ENCODE peak calls at places on chromosomes 1 and 21, in nine cellular contexts. H is breast epithelium, C is upper lobe of left lung, O is astrocyte of the spinal cord, M is H9, U is neural progenitor cell, A is AG10803, Y is omental fat pad, D is ovary. I is an unnamed sample.

GRCh38 chr1:46983825-46984586 is 39.5 kb upstream of the CYP4X1 start:
- DNase-seq in H (no peak), C (peak; percentile 1), O (peak; percentile 78), M (peak; percentile 59), U (no peak), A (no peak), Y (no peak), D (no peak), I (no peak)

GRCh38 chr1:36342426-36343185 is 19.2 kb upstream of the EVA1B start:
- DNase-seq in H (no peak), C (no peak), O (peak; percentile 50), M (peak; percentile 67), U (peak; percentile 62), A (peak; percentile 75), Y (no peak), D (peak; percentile 52), I (peak; percentile 69)

GRCh38 chr21:41369915-41370839 is 8.3 kb downstream of the MX2 start:
- DNase-seq in H (no peak), C (no peak), O (no peak), M (no peak), U (no peak), A (no peak), Y (no peak), D (no peak), I (peak; percentile 64)

GRCh38 chr1:149986486-149987296 is 23.8 kb downstream of the OTUD7B start:
- DNase-seq in H (no peak), C (no peak), O (peak; percentile 87), M (no peak), U (no peak), A (peak; percentile 92), Y (no peak), D (no peak), I (no peak)

GRCh38 chr1:51612349-51612982 is 4.4 kb upstream of the OSBPL9 start:
- DNase-seq in H (no peak), C (no peak), O (no peak), M (no peak), U (no peak), A (peak; percentile 19), Y (no peak), D (no peak), I (no peak)

GRCh38 chr1:27049607-27050006 is 37.0 kb upstream of the TENT5B start:
- DNase-seq in H (no peak), C (no peak), O (no peak), M (peak; percentile 85), U (no peak), A (no peak), Y (no peak), D (no peak), I (peak; percentile 27)

GRCh38 chr21:44443291-44443890 is 11.9 kb upstream of the LRRC3 start:
- DNase-seq in H (no peak), C (peak; percentile 34), O (no peak), M (no peak), U (no peak), A (no peak), Y (no peak), D (no peak), I (no peak)

GRCh38 chr1:66137235-66137634 is 344.5 kb downstream of the PDE4B start:
- DNase-seq in H (no peak), C (no peak), O (peak; percentile 0), M (no peak), U (no peak), A (peak; percentile 38), Y (no peak), D (no peak), I (no peak)

GRCh38 chr1:43373034-43373940 is 5.5 kb upstream of the ELOVL1 start:
- DNase-seq in H (no peak), C (no peak), O (peak; percentile 80), M (no peak), U (no peak), A (peak; percentile 76), Y (no peak), D (no peak), I (no peak)

GRCh38 chr1:108043712-108044111 is 78.7 kb upstream of the VAV3 start:
- DNase-seq in H (no peak), C (no peak), O (no peak), M (no peak), U (no peak), A (no peak), Y (no peak), D (no peak), I (no peak)

GRCh38 chr1:91901231-91901630 is 15.3 kb upstream of the TGFBR3 start:
- DNase-seq in H (no peak), C (no peak), O (no peak), M (no peak), U (no peak), A (no peak), Y (no peak), D (no peak), I (no peak)

GRCh38 chr1:52053862-52054261 is 1.1 kb downstream of the TXNDC12 start:
- DNase-seq in H (no peak), C (no peak), O (no peak), M (no peak), U (no peak), A (no peak), Y (no peak), D (no peak), I (no peak)

GRCh38 chr1:89657886-89658285 is 25.0 kb downstream of the LRRC8C start:
- DNase-seq in H (no peak), C (no peak), O (peak; percentile 44), M (no peak), U (no peak), A (no peak), Y (no peak), D (no peak), I (peak; percentile 58)

GRCh38 chr1:17919525-17920439 is 164.6 kb downstream of the ACTL8 start:
- DNase-seq in H (no peak), C (no peak), O (peak; percentile 55), M (peak; percentile 59), U (peak; percentile 84), A (peak; percentile 51), Y (no peak), D (no peak), I (peak; percentile 23)

GRCh38 chr21:32741336-32741735 is 13.5 kb upstream of the SYNJ1 start:
- DNase-seq in H (no peak), C (no peak), O (no peak), M (no peak), U (no peak), A (no peak), Y (no peak), D (no peak), I (no peak)

GRCh38 chr1:67771152-67771551 is 62.1 kb downstream of the GNG12 start:
- DNase-seq in H (no peak), C (no peak), O (peak; percentile 86), M (no peak), U (no peak), A (peak; percentile 45), Y (no peak), D (no peak), I (no peak)
- TF ChIP-seq CTCF in H (no peak), C (no peak), O (peak; percentile 25), M (peak; percentile 56), U (peak; percentile 15), A (peak; percentile 12), Y (no peak), D (no peak), I (no peak)

DNA sequence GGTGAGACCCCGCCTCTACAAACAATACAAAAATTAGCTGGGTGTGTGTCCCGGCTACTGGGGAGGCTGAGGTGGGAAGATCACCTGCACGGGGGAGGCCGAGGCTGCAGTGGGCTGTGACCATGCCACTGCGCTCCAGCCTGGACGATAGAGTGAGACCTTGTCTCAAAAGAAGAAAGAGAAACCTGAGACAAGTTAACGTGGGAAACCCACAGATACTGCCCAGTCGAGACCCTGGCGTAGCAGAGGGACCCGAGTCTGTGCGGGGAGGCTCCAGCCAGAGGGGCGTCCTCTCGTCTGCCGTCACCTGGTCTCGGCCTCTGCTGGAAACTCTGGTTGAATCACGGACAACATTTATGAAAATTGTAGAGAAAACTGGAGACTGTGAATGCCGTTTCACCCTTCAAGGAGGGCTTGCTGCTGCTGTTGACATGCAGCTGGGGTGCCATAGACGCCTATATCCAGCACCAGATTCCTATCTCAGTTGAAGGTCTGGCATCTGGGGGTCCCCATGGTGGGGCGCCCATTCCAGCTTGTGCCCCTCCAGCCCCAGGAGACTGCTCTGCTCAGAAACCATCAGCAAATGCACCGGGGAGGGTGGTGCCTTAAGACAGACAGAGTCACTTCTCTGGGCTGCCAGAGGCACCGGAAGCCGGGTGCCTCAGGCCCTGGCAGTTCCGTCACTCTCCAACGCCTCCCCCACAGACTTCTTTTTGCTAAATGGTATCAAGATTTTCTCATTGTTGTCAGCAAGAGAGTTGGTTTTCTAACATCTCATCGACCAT is 13.6 kb upstream of the CDK11B start:
- DNase-seq in H (no peak), C (no peak), O (no peak), M (no peak), U (no peak), A (no peak), Y (no peak), D (no peak), I (peak; percentile 0)
- TF ChIP-seq CTCF in H (no peak), C (no peak), O (no peak), M (no peak), U (no peak), A (no peak), Y (no peak), D (no peak), I (no peak)

DNA sequence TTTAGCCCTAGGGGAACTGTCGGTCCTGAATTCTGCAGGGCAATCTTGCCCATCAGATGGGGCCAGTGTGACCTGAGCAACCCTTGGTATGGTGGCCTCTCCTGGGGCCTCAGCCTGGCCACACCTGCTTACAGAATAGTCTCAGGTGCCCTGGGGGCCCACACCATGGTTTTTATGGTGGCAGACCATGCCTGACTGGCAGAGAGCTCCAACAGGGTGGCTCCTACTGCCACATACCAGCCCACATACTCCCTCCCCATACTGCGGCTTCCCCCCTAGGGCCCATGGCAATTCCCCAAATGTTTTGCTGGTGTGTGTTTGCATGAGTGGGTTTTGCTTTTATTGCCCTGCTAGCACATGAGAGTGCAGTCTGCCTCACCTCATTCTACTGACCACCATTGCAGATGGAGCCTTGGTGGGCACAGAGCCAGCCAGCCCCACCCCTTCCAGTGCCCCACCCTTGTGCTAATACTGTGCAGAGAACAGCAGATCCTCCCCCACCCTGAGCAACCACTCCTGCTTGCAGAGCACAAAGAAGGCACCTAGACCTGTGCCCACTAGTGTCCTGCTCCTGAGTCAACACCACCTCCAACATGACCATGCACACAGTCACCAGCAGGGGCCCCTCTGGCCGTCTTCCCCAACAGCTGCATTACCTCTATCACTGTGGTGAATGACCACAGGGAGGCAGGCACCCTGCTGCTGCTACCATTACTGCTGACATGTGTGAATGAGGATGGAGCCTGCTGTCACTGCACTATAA is 86.8 kb downstream of the GDAP2 start:
- DNase-seq in H (no peak), C (no peak), O (no peak), M (peak; percentile 74), U (no peak), A (no peak), Y (no peak), D (no peak), I (no peak)
- TF ChIP-seq CTCF in H (no peak), C (no peak), O (peak; percentile 18), M (peak; percentile 58), U (peak; percentile 21), A (no peak), Y (no peak), D (no peak), I (no peak)

DNA sequence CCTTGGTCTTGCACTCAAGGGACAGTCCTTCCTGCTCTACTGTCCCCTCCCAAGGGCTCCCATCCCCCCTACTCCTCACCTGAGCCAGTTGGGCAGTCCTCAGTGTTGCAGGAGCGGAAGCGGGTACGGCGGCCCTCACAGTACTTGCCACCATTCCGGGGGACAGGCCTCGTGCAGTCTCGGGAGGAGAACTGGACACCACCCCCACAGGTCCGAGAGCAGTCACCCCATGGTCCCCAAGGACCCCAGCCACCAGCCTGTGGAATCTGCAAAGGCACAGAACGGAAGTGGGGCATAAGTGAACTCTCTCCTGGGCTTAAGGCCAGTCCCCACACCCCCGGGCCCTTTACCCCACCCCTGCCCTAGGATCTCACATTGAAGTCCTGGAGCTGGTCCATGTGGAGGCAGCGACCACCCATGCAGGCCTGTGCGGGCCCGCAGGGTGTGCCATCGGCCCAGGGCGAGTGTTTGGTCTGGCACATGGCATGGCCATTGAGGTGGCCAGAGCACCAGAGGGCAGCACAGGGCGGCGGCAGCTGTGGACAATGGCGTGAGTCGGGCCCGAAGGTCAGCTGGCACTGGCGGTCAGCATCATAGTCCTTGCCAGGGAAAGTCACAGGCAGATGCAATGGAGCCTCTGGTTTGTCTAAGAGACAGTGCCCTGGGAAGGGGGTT is 5.2 kb downstream of the ADAMTS4 start:
- DNase-seq in H (no peak), C (peak; percentile 82), O (no peak), M (no peak), U (no peak), A (no peak), Y (no peak), D (peak; percentile 50), I (no peak)
- TF ChIP-seq CTCF in H (no peak), C (no peak), O (no peak), M (no peak), U (no peak), A (no peak), Y (no peak), D (no peak), I (no peak)

I was measured in activated CD8-positive, alpha-beta T cell treated with anti-CD3 and anti-CD28 coated beads for 36 hours.